ENCODE peak calls at places on chromosomes 13 and 19, in nine cellular contexts. B, U, I, E, T, V, S, F and R are unnamed samples.
A peak's percentile ranks its signal among the peaks of the same experiment; 100 is the strongest.

GRCh38 chr13:44575035-44575434 is 1.1 kb downstream of the TSC22D1 start:
- DNase-seq in S (no peak), T (no peak), F (no peak), V (no peak), I (peak; percentile 11), B (no peak), E (no peak), U (no peak), R (no peak)

GRCh38 chr19:55216461-55217198 is 7.3 kb upstream of the PTPRH start:
- DNase-seq in T (peak; percentile 82), F (peak; percentile 75), E (peak; percentile 91), U (peak; percentile 31), I (peak; percentile 99), B (peak; percentile 80), V (peak; percentile 72), S (peak; percentile 90), R (peak; percentile 99)

GRCh38 chr19:49436381-49437017 is 4.8 kb downstream of the SLC17A7 start:
- DNase-seq in I (no peak), T (no peak), B (no peak), U (no peak), F (no peak), V (no peak), E (no peak), S (peak; percentile 67), R (no peak)

GRCh38 chr13:23384111-23384510 is 49.4 kb downstream of the SACS start:
- DNase-seq in B (no peak), F (no peak), S (no peak), E (no peak), V (no peak), U (no peak), I (peak; percentile 68), T (no peak), R (peak; percentile 73)

GRCh38 chr13:104875008-104875762 is 1660.3 kb downstream of the EFNB2 start:
- DNase-seq in F (no peak), E (no peak), B (no peak), I (no peak), U (no peak), T (no peak), V (no peak), S (no peak), R (no peak)

GRCh38 chr13:49063526-49063925 is 87.8 kb downstream of the FNDC3A start:
- DNase-seq in V (no peak), T (no peak), B (no peak), U (no peak), E (no peak), S (no peak), I (peak; percentile 40), F (no peak), R (no peak)

GRCh38 chr13:83065136-83065535 is 817.1 kb downstream of the SLITRK1 start:
- DNase-seq in I (peak; percentile 45), F (no peak), V (no peak), S (no peak), T (no peak), U (peak; percentile 72), E (no peak), B (peak; percentile 46), R (no peak)

GRCh38 chr19:37654525-37654832 is 786 bp downstream of the ZFP30 start:
- DNase-seq in F (no peak), I (peak; percentile 18), U (no peak), S (no peak), T (no peak), V (no peak), E (no peak), B (no peak), R (no peak)

GRCh38 chr19:2490659-2491058 is 14.7 kb downstream of the GADD45B start:
- DNase-seq in V (no peak), S (no peak), T (no peak), F (no peak), I (no peak), E (no peak), U (no peak), B (no peak), R (no peak)

GRCh38 chr19:2487780-2488330 is 11.9 kb downstream of the GADD45B start:
- DNase-seq in U (no peak), F (no peak), E (no peak), V (no peak), S (no peak), T (no peak), I (no peak), B (no peak), R (no peak)

GRCh38 chr19:2488942-2489731 is 13.2 kb downstream of the GADD45B start:
- DNase-seq in S (peak; percentile 92), F (peak; percentile 65), E (no peak), I (no peak), V (peak; percentile 82), B (peak; percentile 83), T (no peak), U (no peak), R (no peak)

GRCh38 chr19:2487090-2487489 is 11.2 kb downstream of the GADD45B start:
- DNase-seq in S (no peak), E (no peak), F (no peak), V (no peak), I (no peak), T (no peak), B (no peak), U (no peak), R (no peak)

DNA sequence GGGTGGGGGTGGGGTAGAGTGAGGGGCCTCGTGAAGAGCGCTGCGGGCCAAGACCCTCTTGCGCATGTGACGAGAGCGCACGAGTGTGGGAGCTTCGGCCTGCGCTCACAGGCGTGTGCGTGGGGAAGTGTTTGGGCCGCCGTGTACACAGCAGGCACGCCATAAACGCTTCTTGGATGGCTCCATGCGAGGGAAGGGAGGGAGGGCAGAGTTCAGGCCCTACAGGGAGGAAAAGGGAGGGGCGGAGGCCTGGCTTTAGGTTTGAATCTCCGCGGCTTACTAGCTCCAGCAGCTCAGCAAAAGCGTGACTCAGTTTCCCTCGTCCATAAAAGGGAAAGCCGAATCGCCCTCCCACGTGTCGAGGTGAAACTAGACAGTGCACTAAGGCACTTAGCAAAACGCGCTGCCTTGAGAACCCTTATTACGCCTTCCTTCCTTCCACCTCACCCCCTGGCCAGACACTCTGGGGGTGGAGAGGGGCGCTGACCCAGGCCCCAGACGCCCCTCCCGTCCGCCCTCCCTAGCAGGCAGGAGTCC is 12.5 kb downstream of the GADD45B start:
- DNase-seq in F (no peak), B (no peak), V (no peak), S (no peak), E (no peak), I (no peak), T (no peak), U (no peak), R (no peak)
- H3K27ac ChIP-seq in F (peak overlapping the region; percentile 73), B (peak overlapping the region; percentile 55), V (peak overlapping the region; percentile 28), S (no peak overlapping the region), E (no peak overlapping the region), I (no peak overlapping the region), T (no peak overlapping the region), U (peak overlapping the region; percentile 32), R (no peak overlapping the region)

GRCh38 chr19:35156673-35157014 is 2.1 kb downstream of the FXYD5 start:
- DNase-seq in T (no peak), V (no peak), S (no peak), U (no peak), F (no peak), E (no peak), B (no peak), I (no peak), R (no peak)

GRCh38 chr19:35155981-35156672 is 1.6 kb downstream of the FXYD5 start:
- DNase-seq in T (no peak), F (no peak), U (no peak), S (no peak), I (no peak), B (no peak), V (no peak), E (no peak), R (no peak)

GRCh38 chr19:35154535-35155406 is at the start of gene FXYD5:
- DNase-seq in T (no peak), V (peak; percentile 68), F (peak; percentile 83), S (peak; percentile 81), I (peak; percentile 66), U (no peak), E (no peak), B (peak; percentile 56), R (no peak)

GRCh38 chr19:35153701-35154534 is 617 bp upstream of the FXYD5 start:
- DNase-seq in U (no peak), V (peak; percentile 58), E (no peak), T (no peak), B (peak; percentile 43), F (peak; percentile 40), S (peak; percentile 67), I (no peak), R (no peak)

GRCh38 chr19:35155441-35155840 is 906 bp downstream of the FXYD5 start:
- DNase-seq in B (no peak), T (no peak), V (no peak), U (no peak), S (peak; percentile 68), F (no peak), I (no peak), E (no peak), R (no peak)
- H3K27ac ChIP-seq in B (no peak overlapping the region), T (no peak overlapping the region), V (peak overlapping the region; percentile 78), U (no peak overlapping the region), S (no peak overlapping the region), F (peak overlapping the region; percentile 77), I (peak overlapping the region; percentile 46), E (no peak overlapping the region), R (peak overlapping the region; percentile 67)

DNA sequence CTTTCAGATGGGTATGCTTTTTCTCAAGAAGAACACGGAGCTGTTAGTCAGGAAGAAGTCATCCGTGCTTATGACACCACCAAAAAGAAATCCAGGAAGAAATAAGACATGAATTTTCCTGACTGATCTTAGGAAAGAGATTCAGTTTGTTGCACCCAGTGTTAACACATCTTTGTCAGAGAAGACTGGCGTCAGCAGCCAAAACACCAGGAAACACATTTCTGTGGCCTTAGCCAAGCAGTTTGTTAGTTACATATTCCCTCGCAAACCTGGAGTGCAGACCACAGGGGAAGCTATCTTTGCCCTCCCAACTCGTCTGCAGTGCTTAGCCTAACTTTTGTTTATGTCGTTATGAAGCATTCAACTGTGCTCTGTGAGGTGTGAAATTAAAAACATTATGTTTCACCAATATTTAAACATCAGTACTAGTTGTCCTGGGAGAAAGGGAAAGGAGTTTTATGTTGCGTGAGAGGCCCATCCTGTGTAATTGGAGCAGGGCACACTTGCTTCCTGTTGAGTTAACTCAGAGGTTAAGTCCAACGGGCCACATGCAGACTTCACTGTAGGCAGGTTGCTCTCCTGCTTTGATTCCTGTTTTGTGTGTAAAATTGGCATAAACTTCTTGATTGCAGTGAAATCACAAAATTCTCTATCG is 31.8 kb downstream of the SHISA2 start:
- DNase-seq in U (no peak), F (no peak), I (no peak), T (no peak), E (peak; percentile 26), B (no peak), V (no peak), S (no peak), R (peak; percentile 29)
- H3K27ac ChIP-seq in U (no peak overlapping the region), F (no peak overlapping the region), I (no peak overlapping the region), T (no peak overlapping the region), E (peak overlapping the region; percentile 7), B (no peak overlapping the region), V (no peak overlapping the region), S (peak overlapping the region; percentile 4), R (peak overlapping the region; percentile 70)

GRCh38 chr19:2327773-2328400 is 499 bp downstream of the LSM7 start:
- DNase-seq in S (no peak), E (peak; percentile 44), F (no peak), B (no peak), T (peak; percentile 30), U (no peak), I (peak; percentile 78), V (peak; percentile 52), R (peak; percentile 80)

GRCh38 chr19:2328401-2329161 is at the start of the genes LSM7 and SPPL2B:
- DNase-seq in B (peak; percentile 92), S (peak; percentile 96), V (peak; percentile 93), I (peak; percentile 83), E (peak; percentile 86), T (peak; percentile 82), F (peak; percentile 93), U (peak; percentile 86), R (peak; percentile 18)

GRCh38 chr19:2330255-2330631 is 1.8 kb downstream of the SPPL2B start:
- DNase-seq in F (no peak), E (no peak), B (no peak), U (no peak), S (peak; percentile 62), V (no peak), I (no peak), T (no peak), R (no peak)

GRCh38 chr19:2329528-2329927 is 1.0 kb downstream of the SPPL2B start:
- DNase-seq in F (no peak), E (no peak), I (no peak), S (peak; percentile 45), V (no peak), B (no peak), U (no peak), T (no peak), R (no peak)

GRCh38 chr19:2329162-2329505 is 650 bp downstream of the SPPL2B start:
- DNase-seq in E (no peak), T (no peak), S (no peak), F (no peak), U (no peak), B (no peak), I (no peak), V (no peak), R (no peak)
- H3K27ac ChIP-seq in E (peak overlapping the region; percentile 51), T (no peak overlapping the region), S (peak overlapping the region; percentile 71), F (peak overlapping the region; percentile 80), U (peak overlapping the region; percentile 61), B (peak overlapping the region; percentile 80), I (peak overlapping the region; percentile 79), V (peak overlapping the region; percentile 80), R (peak overlapping the region; percentile 73)